ENCODE peak calls at places on chromosomes 11 and 22, in five cellular contexts. One of them, this sample, is unnamed. For H3K4me1 and H3K27me3, the result is how much of the 10 kb centered on the place peaks cover.

GRCh38 chr22:39622881-39623367 is 52.4 kb downstream of the CACNA1I start:
- DNase-seq in small intestine: peak
- DNase-seq in breast epithelium: no peak
- DNase-seq in fibroblast of lung: peak
- DNase-seq in CD4-positive, alpha-beta memory T cell: peak
- DNase-seq in this sample: peak

GRCh38 chr11:63985812-63986155 is 454 bp upstream of the OTUB1 start:
- DNase-seq in small intestine: peak
- DNase-seq in breast epithelium: no peak
- DNase-seq in fibroblast of lung: no peak
- DNase-seq in CD4-positive, alpha-beta memory T cell: peak
- DNase-seq in this sample: no peak

GRCh38 chr11:40285520-40285919 is 1173.9 kb downstream of the LRRC4C start:
- DNase-seq in small intestine: no peak
- DNase-seq in breast epithelium: no peak
- DNase-seq in fibroblast of lung: no peak
- DNase-seq in CD4-positive, alpha-beta memory T cell: no peak
- DNase-seq in this sample: no peak

GRCh38 chr11:47259178-47259977 is 1.6 kb downstream of the NR1H3 start:
- DNase-seq in small intestine: peak
- DNase-seq in breast epithelium: no peak
- DNase-seq in fibroblast of lung: peak
- DNase-seq in CD4-positive, alpha-beta memory T cell: peak
- DNase-seq in this sample: peak

GRCh38 chr11:17250561-17251350 is 25.8 kb upstream of the NUCB2 start:
- DNase-seq in small intestine: no peak
- DNase-seq in breast epithelium: no peak
- DNase-seq in fibroblast of lung: no peak
- DNase-seq in CD4-positive, alpha-beta memory T cell: no peak
- DNase-seq in this sample: no peak

GRCh38 chr11:134360050-134360835 is 28.5 kb downstream of the GLB1L2 start:
- DNase-seq in small intestine: peak
- DNase-seq in breast epithelium: peak
- DNase-seq in fibroblast of lung: peak
- DNase-seq in CD4-positive, alpha-beta memory T cell: peak
- DNase-seq in this sample: peak

GRCh38 chr11:65356394-65356972 is 1.9 kb downstream of the TIGD3 start:
- DNase-seq in small intestine: no peak
- DNase-seq in breast epithelium: no peak
- DNase-seq in fibroblast of lung: no peak
- DNase-seq in CD4-positive, alpha-beta memory T cell: no peak
- DNase-seq in this sample: no peak

GRCh38 chr11:108115495-108116140 is 5.7 kb upstream of the ACAT1 start:
- DNase-seq in small intestine: peak
- DNase-seq in breast epithelium: peak
- DNase-seq in fibroblast of lung: peak
- DNase-seq in CD4-positive, alpha-beta memory T cell: no peak
- DNase-seq in this sample: peak

GRCh38 chr11:123532131-123532530 is 102.1 kb downstream of the GRAMD1B start:
- DNase-seq in small intestine: no peak
- DNase-seq in breast epithelium: no peak
- DNase-seq in fibroblast of lung: no peak
- DNase-seq in CD4-positive, alpha-beta memory T cell: no peak
- DNase-seq in this sample: no peak

GRCh38 chr11:113664981-113665710 is 41.0 kb downstream of the TMPRSS5 start:
- DNase-seq in small intestine: peak
- DNase-seq in breast epithelium: no peak
- DNase-seq in fibroblast of lung: no peak
- DNase-seq in CD4-positive, alpha-beta memory T cell: no peak
- DNase-seq in this sample: peak

GRCh38 chr22:48431536-48432315 is 1395.9 kb downstream of the BRD1 start:
- DNase-seq in small intestine: no peak
- DNase-seq in breast epithelium: peak
- DNase-seq in fibroblast of lung: no peak
- DNase-seq in CD4-positive, alpha-beta memory T cell: no peak
- DNase-seq in this sample: no peak

GRCh38 chr22:28171135-28171534 is 252.1 kb upstream of the PITPNB start:
- DNase-seq in small intestine: no peak
- DNase-seq in breast epithelium: no peak
- DNase-seq in fibroblast of lung: peak
- DNase-seq in CD4-positive, alpha-beta memory T cell: no peak
- DNase-seq in this sample: no peak

GRCh38 chr11:60852060-60852638 is 3.6 kb downstream of the PTGDR2 start:
- DNase-seq in small intestine: peak
- DNase-seq in breast epithelium: no peak
- DNase-seq in fibroblast of lung: no peak
- DNase-seq in CD4-positive, alpha-beta memory T cell: no peak
- DNase-seq in this sample: peak

GRCh38 chr22:48391171-48391711 is 1436.4 kb downstream of the BRD1 start:
- DNase-seq in small intestine: no peak
- DNase-seq in breast epithelium: no peak
- DNase-seq in fibroblast of lung: no peak
- DNase-seq in CD4-positive, alpha-beta memory T cell: no peak
- DNase-seq in this sample: no peak

GRCh38 chr11:15189646-15190365 is 75.1 kb downstream of the INSC start:
- DNase-seq in small intestine: no peak
- DNase-seq in breast epithelium: no peak
- DNase-seq in fibroblast of lung: peak
- DNase-seq in CD4-positive, alpha-beta memory T cell: no peak
- DNase-seq in this sample: no peak

GRCh38 chr22:31049815-31050420 is 31.2 kb upstream of the SMTN start:
- DNase-seq in small intestine: no peak
- DNase-seq in breast epithelium: no peak
- DNase-seq in fibroblast of lung: no peak
- DNase-seq in CD4-positive, alpha-beta memory T cell: no peak
- DNase-seq in this sample: no peak
- H3K27ac ChIP-seq in small intestine: peak
- H3K27ac ChIP-seq in breast epithelium: no peak
- H3K27ac ChIP-seq in fibroblast of lung: no peak
- H3K27ac ChIP-seq in CD4-positive, alpha-beta memory T cell: no peak
- H3K27ac ChIP-seq in this sample: no peak

GRCh38 chr22:35987994-35988393 is 40.6 kb downstream of the RBFOX2 start:
- DNase-seq in small intestine: peak
- DNase-seq in breast epithelium: no peak
- DNase-seq in fibroblast of lung: no peak
- DNase-seq in CD4-positive, alpha-beta memory T cell: no peak
- DNase-seq in this sample: no peak
- H3K4me1 ChIP-seq in small intestine: under half
- H3K4me1 ChIP-seq in breast epithelium: under half
- H3K4me1 ChIP-seq in fibroblast of lung: under half
- H3K4me1 ChIP-seq in CD4-positive, alpha-beta memory T cell: under half
- H3K4me1 ChIP-seq in this sample: under half

DNA sequence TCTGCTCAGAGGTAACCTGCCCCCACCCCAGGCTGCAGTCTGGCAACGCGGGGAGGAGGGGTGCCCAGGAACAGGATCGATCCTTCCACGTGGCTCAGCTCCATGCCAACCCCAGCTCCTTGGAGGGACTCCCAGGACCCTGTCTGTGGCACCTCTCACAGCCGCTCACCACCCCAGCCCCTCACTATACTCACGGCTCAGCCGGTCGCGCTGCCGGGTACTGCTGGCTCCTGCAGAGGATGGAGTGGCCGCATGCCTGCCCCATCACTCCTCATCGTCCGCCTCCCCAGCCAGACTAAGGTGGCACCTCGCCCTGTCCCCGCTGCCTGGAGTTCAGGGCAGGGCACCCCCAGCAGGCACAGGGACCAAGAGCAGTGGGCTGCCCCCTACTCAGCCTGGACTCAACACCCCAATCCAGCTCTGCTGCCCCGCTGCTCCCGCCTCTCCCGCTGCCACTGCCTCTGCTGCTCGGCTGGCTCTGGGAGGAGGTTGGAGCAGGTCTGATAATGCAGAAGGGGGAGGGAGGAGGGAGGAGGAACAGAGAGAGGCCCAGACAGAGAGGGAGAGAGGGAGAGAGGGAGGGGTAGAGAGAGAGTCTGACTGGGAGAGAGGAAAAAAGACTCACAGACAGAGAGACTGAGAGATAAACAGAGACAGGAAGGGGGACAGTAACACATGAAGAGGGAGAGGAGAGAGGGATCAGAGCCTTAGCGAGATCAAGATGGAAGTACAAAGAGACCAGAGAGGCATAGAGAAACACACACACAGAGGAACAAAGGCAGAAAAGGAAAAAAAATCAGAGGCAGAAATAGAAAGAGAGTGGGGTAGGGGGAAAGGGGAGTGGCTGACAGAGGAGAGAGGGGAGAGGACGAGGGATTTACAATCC is at the start of gene PDE2A:
- DNase-seq in small intestine: no peak
- DNase-seq in breast epithelium: no peak
- DNase-seq in fibroblast of lung: no peak
- DNase-seq in CD4-positive, alpha-beta memory T cell: no peak
- DNase-seq in this sample: no peak
- H3K27me3 ChIP-seq in small intestine: under half
- H3K27me3 ChIP-seq in breast epithelium: half or more
- H3K27me3 ChIP-seq in fibroblast of lung: half or more
- H3K27me3 ChIP-seq in CD4-positive, alpha-beta memory T cell: under half
- H3K27me3 ChIP-seq in this sample: under half

GRCh38 chr22:29224859-29225410 is 19.2 kb downstream of the EMID1 start:
- DNase-seq in small intestine: no peak
- DNase-seq in breast epithelium: no peak
- DNase-seq in fibroblast of lung: no peak
- DNase-seq in CD4-positive, alpha-beta memory T cell: no peak
- DNase-seq in this sample: no peak
- H3K27ac ChIP-seq in small intestine: peak
- H3K27ac ChIP-seq in breast epithelium: no peak
- H3K27ac ChIP-seq in fibroblast of lung: no peak
- H3K27ac ChIP-seq in CD4-positive, alpha-beta memory T cell: no peak
- H3K27ac ChIP-seq in this sample: peak

GRCh38 chr11:102983491-102983890 is 28.0 kb upstream of the MMP13 start:
- DNase-seq in small intestine: no peak
- DNase-seq in breast epithelium: no peak
- DNase-seq in fibroblast of lung: peak
- DNase-seq in CD4-positive, alpha-beta memory T cell: no peak
- DNase-seq in this sample: no peak
- H3K4me1 ChIP-seq in small intestine: under half
- H3K4me1 ChIP-seq in breast epithelium: under half
- H3K4me1 ChIP-seq in fibroblast of lung: under half
- H3K4me1 ChIP-seq in CD4-positive, alpha-beta memory T cell: under half
- H3K4me1 ChIP-seq in this sample: under half

GRCh38 chr11:57131080-57131790 is 50.5 kb upstream of the LRRC55 start:
- DNase-seq in small intestine: peak
- DNase-seq in breast epithelium: no peak
- DNase-seq in fibroblast of lung: peak
- DNase-seq in CD4-positive, alpha-beta memory T cell: no peak
- DNase-seq in this sample: peak
- H3K27me3 ChIP-seq in small intestine: under half
- H3K27me3 ChIP-seq in breast epithelium: under half
- H3K27me3 ChIP-seq in fibroblast of lung: under half
- H3K27me3 ChIP-seq in CD4-positive, alpha-beta memory T cell: under half
- H3K27me3 ChIP-seq in this sample: under half

This sample was measured in colonic mucosa.